ENCODE peak calls at places on chromosome 5, in five cellular contexts. J, E, C, K and T are unnamed samples.

GRCh38 chr5:118008779-118009178 is 979.6 kb downstream of the DTWD2 start:
- DNase-seq in J (no peak), E (no peak), C (no peak), K (no peak), T (no peak)

GRCh38 chr5:172370648-172371248 is 83.6 kb downstream of the SH3PXD2B start:
- DNase-seq in J (no peak), E (peak; percentile 56), C (no peak), K (peak; percentile 47), T (no peak)

GRCh38 chr5:132417010-132417439 is 47.5 kb downstream of the SLC22A5 start:
- DNase-seq in J (peak; percentile 55), E (no peak), C (no peak), K (no peak), T (no peak)

GRCh38 chr5:10317825-10318682 is 10.4 kb upstream of the CMBL start:
- DNase-seq in J (no peak), E (no peak), C (no peak), K (no peak), T (no peak)

GRCh38 chr5:117236941-117237340 is 662.3 kb upstream of the SEMA6A start:
- DNase-seq in J (no peak), E (no peak), C (no peak), K (no peak), T (no peak)

GRCh38 chr5:133108481-133108921 is 56.7 kb downstream of the HSPA4 start:
- DNase-seq in J (no peak), E (no peak), C (no peak), K (no peak), T (no peak)

GRCh38 chr5:84091400-84091799 is 293.3 kb downstream of the EDIL3 start:
- DNase-seq in J (no peak), E (peak; percentile 65), C (no peak), K (no peak), T (no peak)

GRCh38 chr5:82351754-82352145 is 73.6 kb upstream of the RPS23 start:
- DNase-seq in J (no peak), E (peak; percentile 65), C (peak; percentile 78), K (no peak), T (no peak)

GRCh38 chr5:168642019-168642418 is 62.9 kb upstream of the PANK3 start:
- DNase-seq in J (no peak), E (no peak), C (no peak), K (no peak), T (no peak)

GRCh38 chr5:168712280-168712924 is 133.2 kb upstream of the PANK3 start:
- DNase-seq in J (no peak), E (no peak), C (no peak), K (no peak), T (peak; percentile 93)

GRCh38 chr5:58459276-58459859 is 518 bp downstream of the PLK2 start:
- DNase-seq in J (peak; percentile 31), E (peak; percentile 73), C (peak; percentile 56), K (peak; percentile 33), T (no peak)

GRCh38 chr5:51396797-51397196 is 13.5 kb downstream of the ISL1 start:
- DNase-seq in J (no peak), E (no peak), C (no peak), K (no peak), T (no peak)

GRCh38 chr5:10123254-10123989 is 126.3 kb downstream of the ATPSCKMT start:
- DNase-seq in J (no peak), E (no peak), C (no peak), K (no peak), T (no peak)

GRCh38 chr5:141664733-141665461 is 13.7 kb upstream of the FCHSD1 start:
- DNase-seq in J (peak; percentile 61), E (peak; percentile 73), C (peak; percentile 74), K (peak; percentile 74), T (no peak)

GRCh38 chr5:159788835-159789331 is 127.4 kb upstream of the ADRA1B start:
- DNase-seq in J (no peak), E (no peak), C (no peak), K (no peak), T (no peak)

GRCh38 chr5:97425511-97425910 is 242.5 kb upstream of the RIOK2 start:
- DNase-seq in J (no peak), E (peak; percentile 53), C (peak; percentile 17), K (no peak), T (no peak)

GRCh38 chr5:176320577-176320976 is 41.0 kb downstream of the KIAA1191 start:
- DNase-seq in J (no peak), E (peak; percentile 11), C (no peak), K (no peak), T (no peak)

GRCh38 chr5:59548807-59549357 is 344.6 kb downstream of the PDE4D start:
- DNase-seq in J (no peak), E (no peak), C (no peak), K (no peak), T (no peak)

GRCh38 chr5:64939772-64940510 is 171.2 kb downstream of the CWC27 start:
- DNase-seq in J (no peak), E (peak; percentile 76), C (no peak), K (no peak), T (no peak)

GRCh38 chr5:59491944-59492343 is 401.6 kb downstream of the PDE4D start:
- DNase-seq in J (no peak), E (no peak), C (no peak), K (no peak), T (no peak)

GRCh38 chr5:91373016-91373415 is 10.1 kb downstream of the ARRDC3 start:
- DNase-seq in J (no peak), E (no peak), C (no peak), K (no peak), T (no peak)

GRCh38 chr5:38382898-38383297 is 124.5 kb downstream of the EGFLAM start:
- DNase-seq in J (peak; percentile 22), E (peak; percentile 81), C (peak; percentile 88), K (peak; percentile 74), T (no peak)

GRCh38 chr5:59554501-59554900 is 339.0 kb downstream of the PDE4D start:
- DNase-seq in J (no peak), E (no peak), C (no peak), K (no peak), T (no peak)

GRCh38 chr5:43802119-43802518 is 199.1 kb downstream of the NNT start:
- DNase-seq in J (no peak), E (no peak), C (no peak), K (no peak), T (peak; percentile 85)

GRCh38 chr5:172361566-172362238 is 78.1 kb upstream of the UBTD2 start:
- DNase-seq in J (no peak), E (no peak), C (no peak), K (peak; percentile 77), T (peak; percentile 99)

GRCh38 chr5:52885614-52886013 is 97.9 kb downstream of the ITGA1 start:
- DNase-seq in J (no peak), E (no peak), C (no peak), K (no peak), T (no peak)

DNA sequence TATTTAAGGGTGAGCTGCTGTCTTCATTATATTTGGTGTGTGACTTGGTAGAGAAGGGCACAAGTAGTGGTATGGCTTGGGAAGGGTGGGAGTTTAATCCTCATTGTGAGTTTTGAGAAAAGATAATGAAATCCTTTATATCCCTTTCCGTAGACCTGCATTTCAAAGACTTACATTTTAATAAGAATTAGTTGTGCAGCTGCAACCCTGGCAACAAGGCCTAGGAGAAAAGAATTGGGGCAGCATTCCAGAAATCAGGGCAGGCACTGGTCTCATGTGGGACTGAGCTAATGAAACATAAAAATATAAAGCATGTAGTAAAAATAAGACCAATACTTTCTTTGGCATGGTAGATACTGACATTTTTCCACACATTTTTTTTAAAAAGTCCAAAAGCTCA is 60.5 kb downstream of the CDC42SE2 start:
- DNase-seq in J (no peak), E (peak; percentile 44), C (no peak), K (no peak), T (no peak)
- H3K4me3 ChIP-seq in J (no peak overlapping the region), E (peak overlapping the region; percentile 16), C (no peak overlapping the region), K (no peak overlapping the region), T (no peak overlapping the region)

GRCh38 chr5:180090769-180091546 is 19.4 kb upstream of the RNF130 start:
- DNase-seq in J (peak; percentile 27), E (peak; percentile 78), C (peak; percentile 52), K (peak; percentile 40), T (no peak)
- TF ChIP-seq CTCF in J (no peak), E (peak; percentile 44), C (peak; percentile 23), K (no peak), T (peak; percentile 26)

GRCh38 chr5:31937226-31937625 is 236.9 kb downstream of the GOLPH3 start:
- DNase-seq in J (no peak), E (no peak), C (no peak), K (no peak), T (no peak)
- H3K4me3 ChIP-seq in J (peak overlapping the region; percentile 34), E (no peak overlapping the region), C (no peak overlapping the region), K (no peak overlapping the region), T (no peak overlapping the region)

GRCh38 chr5:150258126-150258525 is 31.4 kb downstream of the CAMK2A start:
- DNase-seq in J (no peak), E (peak; percentile 64), C (no peak), K (no peak), T (no peak)
- TF ChIP-seq CTCF in J (no peak), E (no peak), C (no peak), K (no peak), T (no peak)

DNA sequence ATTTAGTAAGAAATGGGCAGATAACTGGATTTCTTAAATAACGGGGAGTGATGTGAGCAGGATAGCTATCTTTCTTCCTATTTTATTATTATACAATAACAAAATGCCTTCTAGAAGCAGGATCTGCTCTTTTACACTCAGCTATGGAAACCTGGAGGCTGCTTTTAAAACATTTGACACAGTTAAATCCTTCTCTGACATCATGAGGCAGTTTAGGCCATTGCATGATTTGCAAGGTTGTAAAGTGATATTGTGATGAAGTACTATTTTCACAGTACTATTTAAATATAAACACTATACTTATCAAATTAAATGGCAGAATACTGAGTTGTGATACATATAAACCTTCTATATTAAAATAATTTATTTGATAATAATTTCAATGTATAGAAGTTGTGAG is 93.9 kb downstream of the ZSWIM6 start:
- DNase-seq in J (no peak), E (no peak), C (no peak), K (no peak), T (no peak)
- H3K4me3 ChIP-seq in J (no peak overlapping the region), E (no peak overlapping the region), C (no peak overlapping the region), K (no peak overlapping the region), T (no peak overlapping the region)

GRCh38 chr5:15993934-15994333 is 185.7 kb downstream of the MARCHF11 start:
- DNase-seq in J (no peak), E (no peak), C (peak; percentile 31), K (no peak), T (no peak)
- TF ChIP-seq CTCF in J (no peak), E (peak; percentile 32), C (peak; percentile 44), K (no peak), T (peak; percentile 54)

DNA sequence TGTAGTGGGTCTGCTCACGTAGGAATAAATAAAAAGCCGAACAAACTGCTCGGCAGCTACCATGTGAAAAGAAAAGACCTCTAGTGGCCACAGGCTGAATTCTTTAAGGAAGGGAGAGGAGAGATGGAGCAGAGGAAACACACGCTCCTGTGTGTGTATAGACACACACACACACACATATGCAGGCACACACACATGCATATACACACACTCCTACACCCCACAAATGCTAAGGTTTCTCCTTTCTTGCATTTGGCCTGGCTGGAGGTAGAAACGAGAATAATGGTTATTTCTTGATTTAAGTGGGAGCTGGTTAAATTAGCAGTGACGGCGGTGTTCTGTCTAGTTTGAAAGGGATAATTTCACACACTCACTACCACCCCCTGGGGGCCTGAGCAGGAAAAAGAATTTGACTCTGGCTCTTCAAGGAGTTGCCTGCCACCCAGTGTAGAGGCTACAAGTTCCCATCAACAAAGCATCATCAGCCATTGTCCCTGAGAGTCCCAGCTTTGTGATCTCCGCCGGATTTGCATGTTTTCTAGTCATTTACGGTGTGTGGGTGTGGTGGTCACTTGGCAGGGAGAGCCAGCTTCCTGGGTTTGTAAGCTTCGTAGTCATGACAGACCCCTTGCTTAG is at the start of gene INSYN2B:
- DNase-seq in J (peak; percentile 81), E (peak; percentile 93), C (peak; percentile 90), K (peak; percentile 78), T (peak; percentile 68)
- H3K4me3 ChIP-seq in J (peak within 1 kb of the TSS; percentile 49), E (peak within 1 kb of the TSS; percentile 44), C (peak within 1 kb of the TSS; percentile 40), K (no peak within 1 kb of the TSS), T (peak within 1 kb of the TSS; percentile 68)